ENCODE peak calls at places on chromosomes 11 and 22, in four cellular contexts. One of them, this sample, is unnamed.
A peak's percentile ranks its signal among the peaks of the same experiment; 100 is the strongest.

GRCh38 chr11:130313383-130314183 is 1.1 kb downstream of the ZBTB44 start:
- DNase-seq in EH: peak; percentile 9
- DNase-seq in T-helper 2 cell: no peak
- DNase-seq in A172: no peak
- DNase-seq in this sample: no peak

GRCh38 chr22:35587447-35587870 is 29.7 kb downstream of the MB start:
- DNase-seq in EH: peak; percentile 57
- DNase-seq in T-helper 2 cell: no peak
- DNase-seq in A172: peak; percentile 64
- DNase-seq in this sample: no peak

GRCh38 chr11:74520316-74520715 is 26.8 kb upstream of the LIPT2 start:
- DNase-seq in EH: no peak
- DNase-seq in T-helper 2 cell: no peak
- DNase-seq in A172: no peak
- DNase-seq in this sample: no peak

GRCh38 chr22:28244760-28245159 is 325.7 kb upstream of the PITPNB start:
- DNase-seq in EH: no peak
- DNase-seq in T-helper 2 cell: no peak
- DNase-seq in A172: no peak
- DNase-seq in this sample: no peak

GRCh38 chr11:8036986-8037385 is 44.0 kb upstream of the TUB start:
- DNase-seq in EH: no peak
- DNase-seq in T-helper 2 cell: no peak
- DNase-seq in A172: no peak
- DNase-seq in this sample: no peak

GRCh38 chr11:121551463-121551862 is 98.7 kb upstream of the SORL1-AS1 start:
- DNase-seq in EH: no peak
- DNase-seq in T-helper 2 cell: no peak
- DNase-seq in A172: no peak
- DNase-seq in this sample: no peak

GRCh38 chr11:74770456-74770855 is 21.8 kb downstream of the RNF169 start:
- DNase-seq in EH: peak; percentile 14
- DNase-seq in T-helper 2 cell: no peak
- DNase-seq in A172: no peak
- DNase-seq in this sample: no peak

GRCh38 chr22:27323646-27324045 is 477.9 kb downstream of the MN1 start:
- DNase-seq in EH: no peak
- DNase-seq in T-helper 2 cell: no peak
- DNase-seq in A172: no peak
- DNase-seq in this sample: no peak

GRCh38 chr11:107293677-107294344 is 163.8 kb downstream of the CWF19L2 start:
- DNase-seq in EH: no peak
- DNase-seq in T-helper 2 cell: no peak
- DNase-seq in A172: no peak
- DNase-seq in this sample: no peak

GRCh38 chr11:20099527-20099926 is 60.7 kb downstream of the DBX1 start:
- DNase-seq in EH: no peak
- DNase-seq in T-helper 2 cell: no peak
- DNase-seq in A172: no peak
- DNase-seq in this sample: no peak

GRCh38 chr22:43956383-43956782 is 1.1 kb downstream of the SAMM50 start:
- DNase-seq in EH: no peak
- DNase-seq in T-helper 2 cell: no peak
- DNase-seq in A172: no peak
- DNase-seq in this sample: no peak

GRCh38 chr11:76663912-76664440 is 6.6 kb downstream of the LRRC32 start:
- DNase-seq in EH: no peak
- DNase-seq in T-helper 2 cell: no peak
- DNase-seq in A172: no peak
- DNase-seq in this sample: no peak

GRCh38 chr11:13384837-13385417 is 78.1 kb downstream of the BTBD10 start:
- DNase-seq in EH: peak; percentile 57
- DNase-seq in T-helper 2 cell: no peak
- DNase-seq in A172: peak; percentile 48
- DNase-seq in this sample: peak; percentile 27

GRCh38 chr22:46147471-46148267 is 2.7 kb upstream of the PPARA start:
- DNase-seq in EH: no peak
- DNase-seq in T-helper 2 cell: no peak
- DNase-seq in A172: no peak
- DNase-seq in this sample: no peak

GRCh38 chr11:1305558-1306056 is 3.8 kb downstream of the TOLLIP start:
- DNase-seq in EH: no peak
- DNase-seq in T-helper 2 cell: no peak
- DNase-seq in A172: no peak
- DNase-seq in this sample: no peak

GRCh38 chr11:120306519-120307242 is 18.4 kb upstream of the TLCD5 start:
- DNase-seq in EH: peak; percentile 91
- DNase-seq in T-helper 2 cell: no peak
- DNase-seq in A172: peak; percentile 88
- DNase-seq in this sample: no peak

GRCh38 chr11:83840326-83840725 is 554.2 kb upstream of the CCDC90B start:
- DNase-seq in EH: no peak
- DNase-seq in T-helper 2 cell: no peak
- DNase-seq in A172: no peak
- DNase-seq in this sample: no peak

GRCh38 chr11:130514316-130514715 is 65.9 kb downstream of the ADAMTS15 start:
- DNase-seq in EH: peak; percentile 49
- DNase-seq in T-helper 2 cell: no peak
- DNase-seq in A172: no peak
- DNase-seq in this sample: no peak

GRCh38 chr11:61609970-61610347 is 29.1 kb upstream of the SYT7 start:
- DNase-seq in EH: no peak
- DNase-seq in T-helper 2 cell: no peak
- DNase-seq in A172: no peak
- DNase-seq in this sample: peak; percentile 64

GRCh38 chr11:123061403-123062157 is at the start of gene HSPA8:
- DNase-seq in EH: peak; percentile 66
- DNase-seq in T-helper 2 cell: peak; percentile 54
- DNase-seq in A172: peak; percentile 68
- DNase-seq in this sample: peak; percentile 75

GRCh38 chr11:118115048-118115447 is 28.3 kb upstream of the SMIM35 start:
- DNase-seq in EH: no peak
- DNase-seq in T-helper 2 cell: no peak
- DNase-seq in A172: no peak
- DNase-seq in this sample: no peak

GRCh38 chr11:31798057-31799035 is 12.8 kb downstream of the PAX6 start:
- DNase-seq in EH: no peak
- DNase-seq in T-helper 2 cell: no peak
- DNase-seq in A172: no peak
- DNase-seq in this sample: no peak